ENCODE peak calls at places on chromosomes 13 and 19, in five cellular contexts. One of them, this sample, is unnamed. For H3K27me3, the result is how much of the 10 kb centered on the place peaks cover.

GRCh38 chr19:3275068-3275582 is 50.7 kb downstream of the CELF5 start:
- DNase-seq in cardiac muscle cell: peak
- DNase-seq in right lobe of liver: no peak
- DNase-seq in naive thymus-derived CD4-positive, alpha-beta T cell: peak
- DNase-seq in WERI-Rb-1: peak
- DNase-seq in this sample: no peak

GRCh38 chr19:48540110-48540509 is 11.9 kb upstream of the SULT2B1 start:
- DNase-seq in cardiac muscle cell: peak
- DNase-seq in right lobe of liver: no peak
- DNase-seq in naive thymus-derived CD4-positive, alpha-beta T cell: no peak
- DNase-seq in WERI-Rb-1: no peak
- DNase-seq in this sample: no peak

GRCh38 chr19:50568321-50569022 is at the start of gene LRRC4B:
- DNase-seq in cardiac muscle cell: peak
- DNase-seq in right lobe of liver: no peak
- DNase-seq in naive thymus-derived CD4-positive, alpha-beta T cell: no peak
- DNase-seq in WERI-Rb-1: peak
- DNase-seq in this sample: no peak

GRCh38 chr13:112983428-112984196 is 14.6 kb downstream of the MCF2L start:
- DNase-seq in cardiac muscle cell: peak
- DNase-seq in right lobe of liver: no peak
- DNase-seq in naive thymus-derived CD4-positive, alpha-beta T cell: no peak
- DNase-seq in WERI-Rb-1: no peak
- DNase-seq in this sample: no peak

GRCh38 chr13:80894930-80895329 is 554.0 kb upstream of the SPRY2 start:
- DNase-seq in cardiac muscle cell: no peak
- DNase-seq in right lobe of liver: no peak
- DNase-seq in naive thymus-derived CD4-positive, alpha-beta T cell: no peak
- DNase-seq in WERI-Rb-1: no peak
- DNase-seq in this sample: no peak

GRCh38 chr13:78660130-78660857 is 1.3 kb upstream of the OBI1 start:
- DNase-seq in cardiac muscle cell: no peak
- DNase-seq in right lobe of liver: no peak
- DNase-seq in naive thymus-derived CD4-positive, alpha-beta T cell: peak
- DNase-seq in WERI-Rb-1: no peak
- DNase-seq in this sample: peak

GRCh38 chr19:34482380-34483250 is 1.1 kb downstream of the WTIP start:
- DNase-seq in cardiac muscle cell: peak
- DNase-seq in right lobe of liver: no peak
- DNase-seq in naive thymus-derived CD4-positive, alpha-beta T cell: no peak
- DNase-seq in WERI-Rb-1: peak
- DNase-seq in this sample: no peak

GRCh38 chr13:110377178-110378175 is 70.4 kb downstream of the COL4A2 start:
- DNase-seq in cardiac muscle cell: no peak
- DNase-seq in right lobe of liver: no peak
- DNase-seq in naive thymus-derived CD4-positive, alpha-beta T cell: no peak
- DNase-seq in WERI-Rb-1: no peak
- DNase-seq in this sample: no peak

GRCh38 chr19:57293719-57294118 is 13.4 kb downstream of the ZNF460 start:
- DNase-seq in cardiac muscle cell: no peak
- DNase-seq in right lobe of liver: no peak
- DNase-seq in naive thymus-derived CD4-positive, alpha-beta T cell: no peak
- DNase-seq in WERI-Rb-1: no peak
- DNase-seq in this sample: no peak

GRCh38 chr13:63435668-63436275 is 2020.1 kb upstream of the PCDH20 start:
- DNase-seq in cardiac muscle cell: no peak
- DNase-seq in right lobe of liver: no peak
- DNase-seq in naive thymus-derived CD4-positive, alpha-beta T cell: no peak
- DNase-seq in WERI-Rb-1: no peak
- DNase-seq in this sample: no peak

GRCh38 chr13:114122591-114123211 is 9.7 kb downstream of the RASA3 start:
- DNase-seq in cardiac muscle cell: no peak
- DNase-seq in right lobe of liver: no peak
- DNase-seq in naive thymus-derived CD4-positive, alpha-beta T cell: peak
- DNase-seq in WERI-Rb-1: no peak
- DNase-seq in this sample: no peak

GRCh38 chr13:83825676-83826075 is 56.6 kb downstream of the SLITRK1 start:
- DNase-seq in cardiac muscle cell: no peak
- DNase-seq in right lobe of liver: no peak
- DNase-seq in naive thymus-derived CD4-positive, alpha-beta T cell: no peak
- DNase-seq in WERI-Rb-1: no peak
- DNase-seq in this sample: no peak

GRCh38 chr13:47639716-47640447 is 361.2 kb downstream of the SUCLA2 start:
- DNase-seq in cardiac muscle cell: no peak
- DNase-seq in right lobe of liver: no peak
- DNase-seq in naive thymus-derived CD4-positive, alpha-beta T cell: no peak
- DNase-seq in WERI-Rb-1: no peak
- DNase-seq in this sample: no peak

GRCh38 chr19:34960103-34960805 is 3.8 kb downstream of the ZNF792 start:
- DNase-seq in cardiac muscle cell: no peak
- DNase-seq in right lobe of liver: no peak
- DNase-seq in naive thymus-derived CD4-positive, alpha-beta T cell: no peak
- DNase-seq in WERI-Rb-1: no peak
- DNase-seq in this sample: no peak

GRCh38 chr13:28046981-28047380 is 53.4 kb downstream of the FLT3 start:
- DNase-seq in cardiac muscle cell: no peak
- DNase-seq in right lobe of liver: no peak
- DNase-seq in naive thymus-derived CD4-positive, alpha-beta T cell: no peak
- DNase-seq in WERI-Rb-1: no peak
- DNase-seq in this sample: no peak

GRCh38 chr13:28049215-28049614 is 51.2 kb downstream of the FLT3 start:
- DNase-seq in cardiac muscle cell: no peak
- DNase-seq in right lobe of liver: no peak
- DNase-seq in naive thymus-derived CD4-positive, alpha-beta T cell: no peak
- DNase-seq in WERI-Rb-1: no peak
- DNase-seq in this sample: no peak

GRCh38 chr13:28048768-28049167 is 51.6 kb downstream of the FLT3 start:
- DNase-seq in cardiac muscle cell: no peak
- DNase-seq in right lobe of liver: no peak
- DNase-seq in naive thymus-derived CD4-positive, alpha-beta T cell: no peak
- DNase-seq in WERI-Rb-1: no peak
- DNase-seq in this sample: no peak

GRCh38 chr13:28045861-28046260 is 54.5 kb downstream of the FLT3 start:
- DNase-seq in cardiac muscle cell: no peak
- DNase-seq in right lobe of liver: no peak
- DNase-seq in naive thymus-derived CD4-positive, alpha-beta T cell: no peak
- DNase-seq in WERI-Rb-1: no peak
- DNase-seq in this sample: no peak

GRCh38 chr13:28047784-28048388 is 52.5 kb downstream of the FLT3 start:
- DNase-seq in cardiac muscle cell: no peak
- DNase-seq in right lobe of liver: no peak
- DNase-seq in naive thymus-derived CD4-positive, alpha-beta T cell: no peak
- DNase-seq in WERI-Rb-1: no peak
- DNase-seq in this sample: peak
- H3K27me3 ChIP-seq in cardiac muscle cell: under half
- H3K27me3 ChIP-seq in right lobe of liver: under half
- H3K27me3 ChIP-seq in naive thymus-derived CD4-positive, alpha-beta T cell: under half
- H3K27me3 ChIP-seq in WERI-Rb-1: under half
- H3K27me3 ChIP-seq in this sample: under half

GRCh38 chr19:16026756-16027155 is 49.5 kb upstream of the TPM4 start:
- DNase-seq in cardiac muscle cell: no peak
- DNase-seq in right lobe of liver: no peak
- DNase-seq in naive thymus-derived CD4-positive, alpha-beta T cell: no peak
- DNase-seq in WERI-Rb-1: no peak
- DNase-seq in this sample: no peak
- H3K27me3 ChIP-seq in cardiac muscle cell: under half
- H3K27me3 ChIP-seq in right lobe of liver: under half
- H3K27me3 ChIP-seq in naive thymus-derived CD4-positive, alpha-beta T cell: under half
- H3K27me3 ChIP-seq in WERI-Rb-1: under half
- H3K27me3 ChIP-seq in this sample: under half

DNA sequence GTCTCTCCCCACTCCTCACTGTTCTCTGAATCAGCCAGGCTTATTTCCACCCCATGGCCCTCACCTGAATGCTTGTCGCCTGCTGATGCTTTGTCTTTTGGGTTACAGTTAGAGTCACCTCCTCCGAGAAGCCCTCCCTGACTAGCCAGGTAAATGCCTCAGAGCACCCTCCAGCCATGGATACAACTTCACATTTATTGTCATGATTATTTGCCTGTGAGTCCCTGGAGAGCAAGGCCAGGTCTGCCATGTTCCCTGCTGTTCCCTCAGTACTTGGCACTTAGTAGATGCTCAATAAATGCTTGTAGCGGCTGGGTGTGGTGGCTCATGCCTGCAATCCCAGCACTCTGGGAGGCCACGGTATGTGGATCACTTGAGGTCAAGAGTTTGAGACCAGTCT is 3.7 kb upstream of the PDE4C start:
- DNase-seq in cardiac muscle cell: no peak
- DNase-seq in right lobe of liver: no peak
- DNase-seq in naive thymus-derived CD4-positive, alpha-beta T cell: no peak
- DNase-seq in WERI-Rb-1: no peak
- DNase-seq in this sample: no peak
- H3K27me3 ChIP-seq in cardiac muscle cell: under half
- H3K27me3 ChIP-seq in right lobe of liver: under half
- H3K27me3 ChIP-seq in naive thymus-derived CD4-positive, alpha-beta T cell: under half
- H3K27me3 ChIP-seq in WERI-Rb-1: under half
- H3K27me3 ChIP-seq in this sample: under half

GRCh38 chr19:30105316-30105715 is 163.3 kb downstream of the URI1 start:
- DNase-seq in cardiac muscle cell: no peak
- DNase-seq in right lobe of liver: no peak
- DNase-seq in naive thymus-derived CD4-positive, alpha-beta T cell: no peak
- DNase-seq in WERI-Rb-1: no peak
- DNase-seq in this sample: no peak
- H3K27me3 ChIP-seq in cardiac muscle cell: under half
- H3K27me3 ChIP-seq in right lobe of liver: under half
- H3K27me3 ChIP-seq in naive thymus-derived CD4-positive, alpha-beta T cell: under half
- H3K27me3 ChIP-seq in WERI-Rb-1: under half
- H3K27me3 ChIP-seq in this sample: under half

GRCh38 chr13:82565191-82565590 is 1317.1 kb downstream of the SLITRK1 start:
- DNase-seq in cardiac muscle cell: no peak
- DNase-seq in right lobe of liver: no peak
- DNase-seq in naive thymus-derived CD4-positive, alpha-beta T cell: no peak
- DNase-seq in WERI-Rb-1: no peak
- DNase-seq in this sample: no peak

GRCh38 chr13:82566864-82567263 is 1315.4 kb downstream of the SLITRK1 start:
- DNase-seq in cardiac muscle cell: no peak
- DNase-seq in right lobe of liver: no peak
- DNase-seq in naive thymus-derived CD4-positive, alpha-beta T cell: no peak
- DNase-seq in WERI-Rb-1: no peak
- DNase-seq in this sample: no peak

GRCh38 chr13:82560889-82561288 is 1321.4 kb downstream of the SLITRK1 start:
- DNase-seq in cardiac muscle cell: no peak
- DNase-seq in right lobe of liver: no peak
- DNase-seq in naive thymus-derived CD4-positive, alpha-beta T cell: no peak
- DNase-seq in WERI-Rb-1: no peak
- DNase-seq in this sample: no peak
- H3K27me3 ChIP-seq in cardiac muscle cell: under half
- H3K27me3 ChIP-seq in right lobe of liver: under half
- H3K27me3 ChIP-seq in naive thymus-derived CD4-positive, alpha-beta T cell: under half
- H3K27me3 ChIP-seq in WERI-Rb-1: under half
- H3K27me3 ChIP-seq in this sample: under half

GRCh38 chr19:1457031-1457739 is 7.3 kb downstream of the APC2 start:
- DNase-seq in cardiac muscle cell: no peak
- DNase-seq in right lobe of liver: no peak
- DNase-seq in naive thymus-derived CD4-positive, alpha-beta T cell: no peak
- DNase-seq in WERI-Rb-1: no peak
- DNase-seq in this sample: no peak

GRCh38 chr19:1455336-1456120 is 5.6 kb downstream of the APC2 start:
- DNase-seq in cardiac muscle cell: peak
- DNase-seq in right lobe of liver: no peak
- DNase-seq in naive thymus-derived CD4-positive, alpha-beta T cell: peak
- DNase-seq in WERI-Rb-1: peak
- DNase-seq in this sample: peak

GRCh38 chr19:1459479-1459878 is 9.6 kb downstream of the APC2 start:
- DNase-seq in cardiac muscle cell: no peak
- DNase-seq in right lobe of liver: no peak
- DNase-seq in naive thymus-derived CD4-positive, alpha-beta T cell: no peak
- DNase-seq in WERI-Rb-1: no peak
- DNase-seq in this sample: no peak

GRCh38 chr19:1456121-1456900 is 6.4 kb downstream of the APC2 start:
- DNase-seq in cardiac muscle cell: no peak
- DNase-seq in right lobe of liver: no peak
- DNase-seq in naive thymus-derived CD4-positive, alpha-beta T cell: no peak
- DNase-seq in WERI-Rb-1: no peak
- DNase-seq in this sample: no peak

GRCh38 chr19:1457892-1458291 is 8.0 kb downstream of the APC2 start:
- DNase-seq in cardiac muscle cell: no peak
- DNase-seq in right lobe of liver: no peak
- DNase-seq in naive thymus-derived CD4-positive, alpha-beta T cell: no peak
- DNase-seq in WERI-Rb-1: no peak
- DNase-seq in this sample: no peak
- H3K27me3 ChIP-seq in cardiac muscle cell: half or more
- H3K27me3 ChIP-seq in right lobe of liver: under half
- H3K27me3 ChIP-seq in naive thymus-derived CD4-positive, alpha-beta T cell: under half
- H3K27me3 ChIP-seq in WERI-Rb-1: under half
- H3K27me3 ChIP-seq in this sample: under half

GRCh38 chr19:438416-438958 is 22.3 kb downstream of the SHC2 start:
- DNase-seq in cardiac muscle cell: no peak
- DNase-seq in right lobe of liver: no peak
- DNase-seq in naive thymus-derived CD4-positive, alpha-beta T cell: no peak
- DNase-seq in WERI-Rb-1: no peak
- DNase-seq in this sample: no peak
- H3K27me3 ChIP-seq in cardiac muscle cell: under half
- H3K27me3 ChIP-seq in right lobe of liver: under half
- H3K27me3 ChIP-seq in naive thymus-derived CD4-positive, alpha-beta T cell: under half
- H3K27me3 ChIP-seq in WERI-Rb-1: under half
- H3K27me3 ChIP-seq in this sample: under half

DNA sequence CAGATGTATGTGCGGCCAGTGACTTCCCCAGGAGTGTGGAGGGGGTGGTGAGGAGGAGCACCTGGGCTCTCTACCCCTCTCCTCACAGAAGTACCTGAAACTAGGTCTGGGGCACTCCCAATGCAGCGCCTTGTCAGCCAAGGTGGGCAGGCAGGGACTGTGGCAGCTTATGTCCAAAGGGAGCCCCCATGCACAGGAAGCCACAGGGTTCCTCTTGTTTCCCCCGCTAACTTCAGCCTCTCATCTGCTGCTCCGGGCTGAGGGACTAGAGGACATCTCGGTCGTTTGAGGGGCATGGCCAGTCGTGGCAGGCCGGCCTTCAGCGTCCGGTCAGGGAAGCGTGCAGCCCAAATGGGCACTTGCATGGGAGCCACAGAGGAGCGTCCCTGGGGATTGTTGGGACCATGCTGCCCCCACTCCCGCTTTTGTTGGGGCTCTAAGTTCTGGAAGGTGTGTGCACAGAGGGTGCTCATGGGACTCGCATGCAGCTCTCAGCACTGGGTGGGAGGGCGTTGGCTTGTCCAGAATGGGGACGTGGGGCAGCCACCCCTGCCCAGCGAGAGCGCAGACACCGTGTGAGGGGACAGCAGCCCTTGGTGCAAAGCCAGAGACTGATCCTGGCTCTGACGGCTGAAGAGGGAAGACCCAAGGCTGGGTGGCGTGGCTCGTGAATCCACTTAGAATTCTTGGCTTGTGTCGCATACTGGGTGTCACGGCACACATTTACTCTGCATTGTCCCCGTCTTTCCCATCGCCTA is 16.6 kb upstream of the NPAS1 start:
- DNase-seq in cardiac muscle cell: no peak
- DNase-seq in right lobe of liver: no peak
- DNase-seq in naive thymus-derived CD4-positive, alpha-beta T cell: no peak
- DNase-seq in WERI-Rb-1: no peak
- DNase-seq in this sample: no peak
- H3K27me3 ChIP-seq in cardiac muscle cell: under half
- H3K27me3 ChIP-seq in right lobe of liver: under half
- H3K27me3 ChIP-seq in naive thymus-derived CD4-positive, alpha-beta T cell: under half
- H3K27me3 ChIP-seq in WERI-Rb-1: under half
- H3K27me3 ChIP-seq in this sample: under half

This sample was measured in GM06990.